ENCODE peak calls at places on chromosomes 16 and 17, in seven cellular contexts. D is progenitor cell of endocrine pancreas, Q is H1, V is sigmoid colon, C is thoracic aorta, T is spleen, B is PC-3. P is an unnamed sample.

GRCh38 chr16:3792472-3793012 is 75.2 kb upstream of the TRAP1 start:
- DNase-seq in V (no peak), B (no peak), D (no peak), C (no peak), T (no peak), Q (no peak), P (no peak)

GRCh38 chr17:34307110-34307509 is 12.1 kb upstream of the CCL8 start:
- DNase-seq in V (no peak), T (no peak), B (no peak), Q (no peak), D (no peak), C (no peak), P (no peak)

GRCh38 chr16:15403392-15403995 is 7.9 kb downstream of the MPV17L start:
- DNase-seq in Q (no peak), C (no peak), D (no peak), V (no peak), B (peak; percentile 5), T (no peak), P (no peak)

GRCh38 chr17:81137248-81137647 is 28.1 kb upstream of the PVALEF start:
- DNase-seq in V (no peak), B (no peak), T (no peak), Q (no peak), D (no peak), C (no peak), P (no peak)

GRCh38 chr17:7046127-7046724 is 2.3 kb upstream of the SLC16A11 start:
- DNase-seq in B (peak; percentile 86), D (peak; percentile 43), V (no peak), C (no peak), Q (no peak), T (peak; percentile 83), P (peak; percentile 48)

GRCh38 chr17:34156401-34156740 is 98.7 kb upstream of the CCL2 start:
- DNase-seq in T (no peak), V (no peak), C (no peak), D (no peak), Q (no peak), B (no peak), P (no peak)

GRCh38 chr17:79978545-79978852 is 57.2 kb downstream of the TBC1D16 start:
- DNase-seq in B (no peak), T (no peak), Q (no peak), D (no peak), C (no peak), V (peak; percentile 62), P (no peak)

GRCh38 chr17:49362723-49363117 is 670 bp upstream of the ZNF652 start:
- DNase-seq in B (no peak), T (no peak), D (no peak), Q (no peak), V (no peak), C (no peak), P (no peak)

GRCh38 chr16:23160082-23160481 is 10.8 kb upstream of the USP31 start:
- DNase-seq in Q (no peak), T (no peak), D (no peak), C (no peak), B (no peak), V (no peak), P (no peak)

GRCh38 chr16:11076259-11077018 is 132.1 kb downstream of the CLEC16A start:
- DNase-seq in D (no peak), Q (no peak), B (no peak), T (no peak), C (no peak), V (peak; percentile 60), P (no peak)

GRCh38 chr16:89712476-89712805 is 8.3 kb downstream of the VPS9D1 start:
- DNase-seq in V (no peak), C (no peak), D (no peak), Q (no peak), T (no peak), B (peak; percentile 18), P (no peak)

GRCh38 chr17:72719582-72720493 is 372.6 kb downstream of the SLC39A11 start:
- DNase-seq in T (peak; percentile 76), Q (no peak), V (no peak), B (no peak), C (no peak), D (no peak), P (no peak)

GRCh38 chr17:40180694-40181093 is 3.4 kb downstream of the RAPGEFL1 start:
- DNase-seq in V (no peak), Q (no peak), C (no peak), B (no peak), T (no peak), D (no peak), P (no peak)

GRCh38 chr16:53787423-53787822 is 83.5 kb downstream of the FTO start:
- DNase-seq in C (no peak), T (no peak), B (no peak), D (no peak), Q (no peak), V (no peak), P (no peak)

GRCh38 chr16:17578921-17579876 is 108.4 kb upstream of the XYLT1 start:
- DNase-seq in D (peak; percentile 65), V (peak; percentile 69), C (peak; percentile 29), B (peak; percentile 46), T (no peak), Q (peak; percentile 74), P (peak; percentile 65)

GRCh38 chr17:5832886-5833285 is 237.3 kb upstream of the WSCD1 start:
- DNase-seq in B (peak; percentile 83), D (no peak), Q (no peak), V (no peak), T (no peak), C (no peak), P (no peak)

GRCh38 chr17:50272711-50273653 is 1.3 kb upstream of the TMEM92 start:
- DNase-seq in D (peak; percentile 78), C (no peak), Q (no peak), V (no peak), B (peak; percentile 63), T (peak; percentile 90), P (peak; percentile 85)

GRCh38 chr16:50011707-50012106 is 13.3 kb upstream of the CNEP1R1 start:
- DNase-seq in B (no peak), C (no peak), V (no peak), T (no peak), Q (no peak), D (no peak), P (no peak)

GRCh38 chr17:46270032-46270431 is 24.9 kb upstream of the LRRC37A start:
- DNase-seq in B (no peak), T (no peak), V (no peak), D (no peak), C (no peak), Q (no peak), P (no peak)

GRCh38 chr17:35161281-35161761 is 13.7 kb downstream of the UNC45B start:
- DNase-seq in T (peak; percentile 38), C (no peak), V (no peak), B (no peak), Q (no peak), D (no peak), P (no peak)

GRCh38 chr16:53054670-53055485 is at the start of gene CHD9:
- DNase-seq in V (peak; percentile 94), D (peak; percentile 76), Q (no peak), B (peak; percentile 88), T (peak; percentile 95), C (peak; percentile 13), P (peak; percentile 85)

GRCh38 chr16:89209522-89210044 is 7.9 kb upstream of the ZNF778 start:
- DNase-seq in B (no peak), T (no peak), C (no peak), Q (no peak), V (no peak), D (no peak), P (peak; percentile 15)

GRCh38 chr17:73562896-73563295 is 81.3 kb downstream of the SDK2 start:
- DNase-seq in Q (no peak), B (peak; percentile 28), V (no peak), D (no peak), T (no peak), C (no peak), P (no peak)

GRCh38 chr16:80543162-80543561 is 2.4 kb downstream of the DYNLRB2 start:
- DNase-seq in V (no peak), Q (no peak), T (no peak), C (no peak), D (no peak), B (no peak), P (no peak)
- TF ChIP-seq CTCF in V (no peak), Q (no peak), T (no peak), C (no peak), D (no peak), B (no peak), P (no peak)

GRCh38 chr16:84214451-84215066 is 23.6 kb downstream of the ADAD2 start:
- DNase-seq in B (no peak), V (no peak), T (no peak), D (no peak), Q (no peak), C (no peak), P (no peak)

GRCh38 chr16:84215531-84215930 is 24.3 kb downstream of the KCNG4 start:
- DNase-seq in C (no peak), T (no peak), B (no peak), D (no peak), Q (no peak), V (no peak), P (no peak)

GRCh38 chr16:84220851-84221250 is 19.0 kb downstream of the KCNG4 start:
- DNase-seq in V (no peak), D (no peak), Q (no peak), C (no peak), T (no peak), B (peak; percentile 13), P (no peak)

GRCh38 chr16:84218176-84218776 is 21.5 kb downstream of the KCNG4 start:
- DNase-seq in B (no peak), Q (no peak), T (no peak), V (no peak), C (no peak), D (no peak), P (no peak)

DNA sequence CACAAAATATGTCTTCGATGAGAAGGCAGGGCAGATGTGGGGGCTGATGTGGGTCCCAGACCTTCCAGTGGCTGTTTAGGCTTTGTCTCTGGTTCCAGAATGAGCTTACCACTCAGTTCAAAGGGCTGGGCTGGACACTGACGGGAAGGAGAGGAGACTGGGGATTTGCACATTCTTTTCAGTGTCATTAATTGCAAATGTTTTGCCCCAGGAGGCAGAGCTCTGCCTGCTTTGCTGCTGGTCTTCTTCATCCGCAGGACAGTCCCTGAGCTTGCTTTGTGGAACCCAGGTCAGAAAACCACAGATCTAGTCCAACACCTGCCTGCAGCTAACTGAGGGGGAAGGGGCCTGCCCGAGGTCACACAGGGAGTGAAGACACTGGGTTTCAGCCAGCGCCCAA is 20.9 kb downstream of the KCNG4 start:
- DNase-seq in V (no peak), B (no peak), T (no peak), C (no peak), Q (no peak), D (no peak), P (no peak)
- TF ChIP-seq CTCF in V (no peak), B (no peak), T (no peak), C (no peak), Q (no peak), D (no peak), P (no peak)

GRCh38 chr17:8220783-8221662 is 10.6 kb upstream of the AURKB start:
- DNase-seq in T (peak; percentile 91), Q (peak; percentile 84), V (peak; percentile 96), B (peak; percentile 93), D (peak; percentile 91), C (peak; percentile 82), P (peak; percentile 88)
- TF ChIP-seq CTCF in T (peak; percentile 2), Q (no peak), V (no peak), B (no peak), D (no peak), C (no peak), P (no peak)

DNA sequence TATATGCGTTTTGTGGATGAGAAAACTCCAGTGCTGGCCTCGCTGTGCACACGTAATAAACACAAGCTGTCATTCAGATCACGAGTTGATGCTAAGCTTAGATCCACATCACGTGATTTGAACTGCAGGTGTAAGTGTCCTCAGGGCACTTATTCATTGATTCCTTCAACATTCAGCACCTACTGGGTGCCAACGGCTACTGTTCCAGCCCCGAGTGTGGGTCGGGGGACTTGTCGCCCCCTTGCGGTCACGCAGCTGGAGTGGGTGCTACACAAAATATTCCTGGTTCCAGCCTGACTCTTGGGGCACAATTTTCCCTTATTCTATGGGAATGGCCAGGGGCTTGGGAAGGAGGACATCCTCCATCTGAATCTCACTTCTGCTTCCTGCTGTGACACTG is 29.9 kb upstream of the GINS2 start:
- DNase-seq in T (no peak), D (no peak), Q (no peak), V (no peak), C (no peak), B (peak; percentile 23), P (peak; percentile 57)
- TF ChIP-seq CTCF in T (peak; percentile 26), D (peak; percentile 55), Q (peak; percentile 85), V (no peak), C (no peak), B (peak; percentile 43), P (peak; percentile 65)

P was measured in glutamatergic neuron.